ENCODE peak calls at places on chromosomes 16 and 17, in ten cellular contexts. T is astrocyte, G is transverse colon, Y is AG04450, P is sigmoid colon, E is GM23338, B is AG10803, J is adrenal gland, D is colonic mucosa, I is lower lobe of right lung. X is an unnamed sample.
A peak's percentile ranks its signal among the peaks of the same experiment; 100 is the strongest.

GRCh38 chr16:85623997-85624601 is 11.0 kb downstream of the GSE1 start:
- DNase-seq in T (no peak), G (no peak), Y (no peak), P (no peak), E (no peak), B (no peak), J (no peak), D (no peak), I (no peak), X (no peak)

GRCh38 chr17:77126519-77126918 is 14.2 kb upstream of the SEC14L1 start:
- DNase-seq in T (no peak), G (peak; percentile 44), Y (no peak), P (no peak), E (no peak), B (no peak), J (peak; percentile 64), D (peak; percentile 71), I (no peak), X (no peak)

GRCh38 chr17:73697872-73698271 is 53.6 kb upstream of the SDK2 start:
- DNase-seq in T (no peak), G (peak; percentile 60), Y (no peak), P (no peak), E (peak; percentile 28), B (no peak), J (no peak), D (peak; percentile 68), I (no peak), X (no peak)

GRCh38 chr17:4786516-4786915 is 352 bp upstream of the VMO1 start:
- DNase-seq in T (no peak), G (no peak), Y (no peak), P (no peak), E (no peak), B (peak; percentile 22), J (no peak), D (no peak), I (no peak), X (no peak)

GRCh38 chr17:79165756-79166473 is 91.3 kb downstream of the ENGASE start:
- DNase-seq in T (no peak), G (no peak), Y (no peak), P (no peak), E (no peak), B (no peak), J (no peak), D (no peak), I (no peak), X (no peak)

GRCh38 chr16:29891525-29892457 is 7.6 kb downstream of the SEZ6L2 start:
- DNase-seq in T (no peak), G (no peak), Y (no peak), P (no peak), E (no peak), B (no peak), J (no peak), D (no peak), I (no peak), X (no peak)

GRCh38 chr17:35313875-35314409 is 59.5 kb downstream of the SLFN11 start:
- DNase-seq in T (no peak), G (peak; percentile 14), Y (no peak), P (no peak), E (peak; percentile 37), B (no peak), J (peak; percentile 39), D (no peak), I (no peak), X (no peak)

GRCh38 chr16:4057439-4057877 is 58.8 kb downstream of the ADCY9 start:
- DNase-seq in T (no peak), G (no peak), Y (no peak), P (peak; percentile 41), E (no peak), B (peak; percentile 73), J (no peak), D (no peak), I (no peak), X (no peak)

GRCh38 chr16:3266873-3267537 is 10.6 kb upstream of the MEFV start:
- DNase-seq in T (peak; percentile 59), G (no peak), Y (no peak), P (no peak), E (peak; percentile 66), B (peak; percentile 95), J (peak; percentile 65), D (no peak), I (no peak), X (peak; percentile 20)

GRCh38 chr16:75496546-75496945 is 1.3 kb upstream of the CHST6 start:
- DNase-seq in T (peak; percentile 58), G (no peak), Y (no peak), P (no peak), E (no peak), B (no peak), J (no peak), D (no peak), I (no peak), X (no peak)

GRCh38 chr16:75494696-75495601 is at the start of gene CHST6:
- DNase-seq in T (peak; percentile 33), G (peak; percentile 31), Y (no peak), P (no peak), E (peak; percentile 91), B (no peak), J (peak; percentile 59), D (peak; percentile 43), I (no peak), X (peak; percentile 7)

GRCh38 chr16:75488322-75488721 is 6.9 kb downstream of the CHST6 start:
- DNase-seq in T (no peak), G (no peak), Y (no peak), P (no peak), E (no peak), B (no peak), J (peak; percentile 74), D (no peak), I (no peak), X (no peak)

GRCh38 chr16:75494184-75494583 is 1.1 kb downstream of the CHST6 start:
- DNase-seq in T (no peak), G (no peak), Y (no peak), P (no peak), E (no peak), B (no peak), J (no peak), D (no peak), I (no peak), X (no peak)

DNA sequence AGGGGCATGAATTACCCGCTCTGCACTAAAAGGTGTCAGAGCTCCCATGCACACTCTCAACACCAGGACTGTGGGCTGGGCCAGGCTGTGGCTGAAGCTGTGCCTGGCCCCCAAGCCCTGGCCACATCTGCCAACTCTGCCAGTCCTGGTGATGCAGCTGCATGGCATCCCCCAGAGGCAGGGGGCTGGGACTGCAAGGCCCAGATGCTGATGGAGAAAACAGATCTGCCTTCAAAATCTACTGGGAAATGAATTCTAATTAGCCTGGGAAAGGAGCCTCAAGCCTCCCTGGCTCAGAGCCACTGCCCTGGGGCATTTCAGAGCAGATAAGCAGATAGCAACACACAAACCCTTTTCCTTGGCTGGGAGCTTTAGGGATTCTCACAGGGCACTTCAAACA is 3.4 kb downstream of the CHST6 start:
- DNase-seq in T (no peak), G (no peak), Y (no peak), P (no peak), E (peak; percentile 57), B (no peak), J (peak; percentile 68), D (no peak), I (no peak), X (no peak)
- TF ChIP-seq CTCF in T (no peak), G (no peak), Y (no peak), P (no peak), E (peak; percentile 50), B (no peak), J (no peak), D (no peak), I (no peak), X (peak; percentile 32)

DNA sequence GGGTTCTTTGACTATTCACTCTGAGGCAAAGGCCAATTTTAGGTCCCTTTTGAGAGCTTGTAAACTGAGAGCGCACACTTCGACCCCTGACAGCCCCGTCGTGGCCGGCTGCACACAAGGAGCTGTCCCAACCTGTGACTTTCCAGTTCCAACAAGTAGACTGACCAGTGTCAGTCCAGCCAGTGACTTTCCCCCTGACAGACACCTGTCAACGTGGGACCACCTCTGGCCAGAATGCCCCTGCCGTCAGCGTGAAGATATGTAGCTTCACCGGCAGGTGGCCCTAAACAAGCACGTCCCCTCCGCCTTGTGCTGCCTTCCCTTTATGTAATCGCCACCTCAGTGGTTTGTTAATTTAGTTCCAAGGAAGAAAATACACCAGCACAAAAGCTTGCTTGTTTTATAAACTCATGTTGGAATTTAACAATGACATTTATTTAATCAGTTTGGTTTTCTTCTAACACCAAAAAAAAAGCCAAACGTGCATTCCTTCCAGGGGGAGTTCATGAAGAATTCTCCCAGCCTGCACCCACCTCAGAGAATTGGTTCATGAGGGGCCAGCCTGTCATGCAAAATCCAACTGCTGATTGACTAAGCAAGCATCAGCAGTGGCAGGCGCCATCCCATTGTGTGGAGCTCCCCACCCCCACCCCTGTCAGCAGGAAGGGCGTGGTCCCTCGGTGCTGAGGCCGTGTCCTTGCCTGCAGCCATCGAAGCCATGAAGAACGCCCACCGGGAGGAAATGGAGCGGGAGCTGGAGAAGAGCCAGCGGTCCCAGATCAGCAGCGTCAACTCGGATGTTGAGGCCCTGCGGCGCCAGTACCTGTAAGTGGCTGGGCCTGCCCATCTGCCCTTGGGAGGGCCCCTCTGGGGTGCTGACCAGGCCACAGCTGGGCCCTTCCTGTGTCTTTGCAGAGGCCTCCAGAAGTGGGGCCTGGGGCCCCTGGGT is 33.9 kb downstream of the PLD6 start:
- DNase-seq in T (no peak), G (no peak), Y (no peak), P (no peak), E (peak; percentile 29), B (no peak), J (peak; percentile 56), D (no peak), I (peak; percentile 55), X (no peak)
- TF ChIP-seq CTCF in T (peak; percentile 3), G (no peak), Y (no peak), P (no peak), E (peak; percentile 28), B (no peak), J (no peak), D (no peak), I (no peak), X (no peak)

DNA sequence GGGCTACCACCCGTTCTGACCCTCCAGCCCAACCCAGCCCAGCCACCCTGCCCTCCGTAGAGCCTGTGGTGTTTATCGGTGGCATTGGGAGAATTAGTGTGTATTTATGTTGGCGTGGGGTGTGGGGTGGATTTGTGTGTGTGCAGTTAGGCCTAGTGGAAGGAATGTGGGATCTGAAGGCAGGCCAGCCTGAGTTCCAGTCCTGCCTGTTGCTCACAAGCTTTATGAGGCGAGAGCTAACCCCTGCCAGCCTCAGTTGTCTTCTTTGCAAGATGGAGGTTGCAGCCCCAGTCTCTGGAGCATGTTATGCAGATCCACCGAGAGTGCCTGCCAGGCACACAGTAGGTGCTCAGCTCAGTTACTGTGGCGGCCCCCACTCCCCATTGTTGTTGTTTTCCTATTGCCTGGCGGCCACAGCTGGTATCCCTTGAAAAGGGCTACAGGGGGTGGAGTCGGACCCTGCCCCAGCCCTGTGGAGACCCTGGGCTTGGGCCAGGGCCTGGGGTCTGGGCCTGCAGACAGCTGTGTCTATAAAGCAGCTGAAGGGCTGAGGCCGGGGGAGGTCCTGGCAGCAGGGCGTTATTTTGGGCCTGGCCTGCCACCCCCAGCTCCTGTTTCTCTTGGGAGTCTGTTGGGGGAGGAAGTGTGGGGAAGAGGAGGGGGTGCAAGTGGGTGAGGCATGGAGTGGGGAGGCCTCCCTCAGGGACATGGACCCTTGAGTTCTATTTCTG is 5.1 kb downstream of the ERBB2 start:
- DNase-seq in T (peak; percentile 21), G (no peak), Y (no peak), P (no peak), E (peak; percentile 41), B (peak; percentile 49), J (no peak), D (no peak), I (no peak), X (peak; percentile 27)
- TF ChIP-seq CTCF in T (peak; percentile 31), G (peak; percentile 33), Y (peak; percentile 56), P (no peak), E (no peak), B (peak; percentile 42), J (no peak), D (peak; percentile 13), I (peak; percentile 23), X (peak; percentile 42)

GRCh38 chr16:10122546-10122945 is 59.7 kb downstream of the GRIN2A start:
- DNase-seq in T (no peak), G (no peak), Y (no peak), P (no peak), E (peak; percentile 48), B (no peak), J (no peak), D (no peak), I (no peak), X (no peak)
- TF ChIP-seq CTCF in T (peak; percentile 49), G (no peak), Y (no peak), P (no peak), E (peak; percentile 48), B (peak; percentile 50), J (no peak), D (no peak), I (no peak), X (peak; percentile 23)